ENCODE peak calls at places on chromosomes 12 and 14, in four cellular contexts. H is H54, G is hepatocyte, Y is progenitor cell of endocrine pancreas. E is an unnamed sample.

GRCh38 chr14:100714205-100714781 is 12.4 kb upstream of the DLK1 start:
- DNase-seq in H (no peak), G (no peak), Y (no peak), E (no peak)

GRCh38 chr12:119448737-119449136 is 114.2 kb downstream of the CCDC60 start:
- DNase-seq in H (no peak), G (no peak), Y (no peak), E (no peak)

GRCh38 chr12:119710374-119710773 is 42.4 kb downstream of the PRKAB1 start:
- DNase-seq in H (no peak), G (no peak), Y (no peak), E (no peak)

GRCh38 chr12:108638141-108638823 is 4.6 kb upstream of the SELPLG start:
- DNase-seq in H (no peak), G (no peak), Y (no peak), E (no peak)

GRCh38 chr12:1501695-1502440 is 92.5 kb downstream of the FBXL14 start:
- DNase-seq in H (no peak), G (no peak), Y (no peak), E (no peak)

GRCh38 chr14:106506901-106507305 is 980.5 kb downstream of the TMEM121 start:
- DNase-seq in H (no peak), G (no peak), Y (no peak), E (no peak)

GRCh38 chr14:92945959-92946846 is 23.3 kb downstream of the CHGA start:
- DNase-seq in H (peak; percentile 82), G (no peak), Y (no peak), E (no peak)

GRCh38 chr14:64879635-64880381 is at the start of gene SPTB:
- DNase-seq in H (peak; percentile 16), G (peak; percentile 60), Y (peak; percentile 19), E (peak; percentile 36)

GRCh38 chr12:111766608-111767361 is at the start of gene ALDH2:
- DNase-seq in H (no peak), G (peak; percentile 88), Y (peak; percentile 72), E (peak; percentile 84)

GRCh38 chr12:93569656-93570551 is 2.6 kb upstream of the SOCS2 start:
- DNase-seq in H (peak; percentile 75), G (peak; percentile 93), Y (peak; percentile 87), E (peak; percentile 84)

GRCh38 chr14:104137297-104138097 is 890 bp upstream of the KIF26A start:
- DNase-seq in H (peak; percentile 91), G (peak; percentile 85), Y (peak; percentile 76), E (peak; percentile 60)

GRCh38 chr12:86543716-86544115 is 287.5 kb upstream of the MGAT4C start:
- DNase-seq in H (no peak), G (no peak), Y (no peak), E (no peak)

GRCh38 chr12:52022841-52023181 is 16.1 kb downstream of the TAMALIN start:
- DNase-seq in H (no peak), G (peak; percentile 56), Y (no peak), E (peak; percentile 52)

GRCh38 chr12:111767362-111768158 is 827 bp downstream of the ALDH2 start:
- DNase-seq in H (no peak), G (peak; percentile 60), Y (no peak), E (no peak)

GRCh38 chr12:78210894-78211302 is 380.2 kb downstream of the NAV3 start:
- DNase-seq in H (no peak), G (peak; percentile 8), Y (no peak), E (no peak)

GRCh38 chr12:8953773-8954402 is 4.4 kb upstream of the M6PR start:
- DNase-seq in H (no peak), G (no peak), Y (no peak), E (no peak)

GRCh38 chr12:7716391-7716790 is 5.2 kb downstream of the DPPA3 start:
- DNase-seq in H (no peak), G (peak; percentile 19), Y (no peak), E (peak; percentile 6)

E was measured in T47D.